ENCODE peak calls at places on chromosomes 12 and 14, in seven cellular contexts. S is tibial artery, X is fibroblast of lung, F is A549, J is heart left ventricle, N is brain microvascular endothelial cell, R is GM12865. D is an unnamed sample.

GRCh38 chr12:98838282-98838681 is 193.2 kb downstream of the APAF1 start:
- DNase-seq in S (no peak), X (peak; percentile 11), F (no peak), J (no peak), N (peak; percentile 32), R (no peak), D (no peak)

GRCh38 chr14:76876076-76876475 is 49.9 kb downstream of the LRRC74A start:
- DNase-seq in S (no peak), X (peak; percentile 79), F (peak; percentile 86), J (peak; percentile 61), N (peak; percentile 56), R (peak; percentile 71), D (peak; percentile 76)

GRCh38 chr12:34291001-34291400 is 268.7 kb downstream of the ALG10 start:
- DNase-seq in S (no peak), X (no peak), F (no peak), J (no peak), N (no peak), R (no peak), D (no peak)

GRCh38 chr12:117377758-117378157 is 16.3 kb upstream of the NOS1 start:
- DNase-seq in S (no peak), X (no peak), F (no peak), J (no peak), N (no peak), R (peak; percentile 9), D (no peak)

GRCh38 chr14:94011795-94012194 is 14.3 kb upstream of the OTUB2 start:
- DNase-seq in S (no peak), X (no peak), F (no peak), J (no peak), N (no peak), R (peak; percentile 65), D (peak; percentile 50)

GRCh38 chr12:69291278-69291593 is 51.9 kb downstream of the CPSF6 start:
- DNase-seq in S (no peak), X (no peak), F (no peak), J (no peak), N (no peak), R (no peak), D (no peak)

GRCh38 chr14:74848768-74849167 is 27.2 kb downstream of the PROX2 start:
- DNase-seq in S (no peak), X (no peak), F (no peak), J (no peak), N (no peak), R (no peak), D (no peak)

GRCh38 chr12:2306686-2307249 is 254.0 kb downstream of the CACNA1C start:
- DNase-seq in S (peak; percentile 50), X (no peak), F (no peak), J (no peak), N (no peak), R (no peak), D (no peak)

GRCh38 chr12:132804426-132804861 is 24.2 kb downstream of the GOLGA3 start:
- DNase-seq in S (no peak), X (no peak), F (no peak), J (no peak), N (no peak), R (no peak), D (no peak)

GRCh38 chr14:62889354-62889753 is 155.9 kb downstream of the KCNH5 start:
- DNase-seq in S (no peak), X (peak; percentile 5), F (no peak), J (no peak), N (no peak), R (no peak), D (no peak)

GRCh38 chr12:56645201-56645716 is 525 bp downstream of the ATP5F1B start:
- DNase-seq in S (no peak), X (peak; percentile 26), F (no peak), J (no peak), N (no peak), R (peak; percentile 37), D (no peak)

GRCh38 chr12:101616027-101616494 is 21.3 kb downstream of the MYBPC1 start:
- DNase-seq in S (no peak), X (peak; percentile 71), F (no peak), J (no peak), N (peak; percentile 3), R (peak; percentile 27), D (no peak)

GRCh38 chr14:33711761-33712160 is 239.1 kb downstream of the EGLN3 start:
- DNase-seq in S (no peak), X (no peak), F (no peak), J (no peak), N (no peak), R (no peak), D (no peak)

DNA sequence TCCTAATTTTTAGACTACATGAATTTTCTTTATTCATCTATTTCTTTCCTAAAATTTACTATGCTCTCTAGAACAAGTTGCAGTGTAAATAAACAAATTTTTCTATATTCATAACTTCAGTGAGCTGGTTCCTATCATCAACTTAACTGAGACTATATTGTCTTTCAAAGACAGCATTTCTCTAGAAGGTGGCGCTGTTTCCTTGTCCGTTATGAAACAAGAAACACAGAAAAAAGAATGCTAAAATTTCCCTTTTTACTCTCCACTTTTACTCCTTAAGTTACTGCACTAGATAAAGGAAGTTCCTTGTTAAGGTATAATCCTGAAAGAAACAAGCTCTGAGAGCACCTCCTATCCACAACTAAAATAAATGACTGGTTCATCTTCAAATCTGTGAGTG is 8.2 kb upstream of the CLEC2A start:
- DNase-seq in S (no peak), X (peak; percentile 17), F (no peak), J (no peak), N (no peak), R (peak; percentile 44), D (no peak)
- TF ChIP-seq CTCF in S (no peak), X (peak; percentile 44), F (peak; percentile 23), J (no peak), N (peak; percentile 44), R (peak; percentile 35), D (peak; percentile 13)

GRCh38 chr14:104268295-104268694 is 129.9 kb downstream of the KIF26A start:
- DNase-seq in S (no peak), X (no peak), F (no peak), J (no peak), N (no peak), R (no peak), D (no peak)

GRCh38 chr14:104266643-104267575 is 128.5 kb downstream of the KIF26A start:
- DNase-seq in S (peak; percentile 32), X (no peak), F (no peak), J (no peak), N (no peak), R (no peak), D (no peak)

GRCh38 chr14:104268725-104269436 is 130.5 kb downstream of the KIF26A start:
- DNase-seq in S (peak; percentile 40), X (no peak), F (no peak), J (no peak), N (no peak), R (no peak), D (no peak)

GRCh38 chr14:104265918-104266642 is 127.7 kb downstream of the KIF26A start:
- DNase-seq in S (peak; percentile 42), X (no peak), F (no peak), J (no peak), N (no peak), R (no peak), D (no peak)

GRCh38 chr14:104267895-104268294 is 129.5 kb downstream of the KIF26A start:
- DNase-seq in S (no peak), X (no peak), F (no peak), J (no peak), N (no peak), R (no peak), D (no peak)
- TF ChIP-seq CTCF in S (no peak), X (no peak), F (no peak), J (no peak), N (no peak), R (no peak), D (no peak)

GRCh38 chr14:103090481-103091020 is 4.0 kb upstream of the EXOC3L4 start:
- DNase-seq in S (no peak), X (no peak), F (no peak), J (no peak), N (no peak), R (no peak), D (no peak)

GRCh38 chr14:103093856-103094405 is 594 bp upstream of the EXOC3L4 start:
- DNase-seq in S (no peak), X (no peak), F (no peak), J (no peak), N (no peak), R (no peak), D (no peak)

GRCh38 chr14:103091041-103091882 is 3.3 kb upstream of the EXOC3L4 start:
- DNase-seq in S (no peak), X (peak; percentile 48), F (peak; percentile 88), J (peak; percentile 62), N (no peak), R (peak; percentile 79), D (peak; percentile 96)

GRCh38 chr14:103089386-103090335 is 4.9 kb upstream of the EXOC3L4 start:
- DNase-seq in S (no peak), X (no peak), F (no peak), J (no peak), N (no peak), R (no peak), D (no peak)

DNA sequence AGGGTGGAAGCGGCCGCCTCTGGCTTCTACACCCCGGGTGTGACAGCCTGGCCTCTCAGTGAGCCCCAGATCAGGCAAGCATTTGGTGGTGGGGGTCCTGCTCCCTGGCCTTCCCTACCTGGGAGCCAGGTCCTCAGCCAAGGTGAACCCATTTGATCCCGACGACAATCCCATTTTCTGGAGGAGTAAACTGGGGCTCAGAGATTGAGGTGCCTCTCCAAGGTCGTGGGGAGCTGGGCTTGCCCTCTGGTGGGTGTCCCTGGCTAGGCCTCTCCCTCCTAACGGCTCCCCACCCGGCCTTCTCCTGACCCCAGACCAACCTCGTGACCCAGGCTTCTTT is 2.7 kb upstream of the EXOC3L4 start:
- DNase-seq in S (no peak), X (no peak), F (no peak), J (no peak), N (no peak), R (no peak), D (no peak)
- TF ChIP-seq CTCF in S (no peak), X (no peak), F (no peak), J (no peak), N (no peak), R (no peak), D (no peak)

GRCh38 chr12:65881348-65881961 is 57.2 kb downstream of the HMGA2 start:
- DNase-seq in S (peak; percentile 70), X (peak; percentile 94), F (no peak), J (peak; percentile 41), N (no peak), R (no peak), D (no peak)

GRCh38 chr12:65882504-65882903 is 58.2 kb downstream of the HMGA2 start:
- DNase-seq in S (no peak), X (peak; percentile 47), F (no peak), J (no peak), N (no peak), R (no peak), D (no peak)

GRCh38 chr12:65885312-65885711 is 61.0 kb downstream of the HMGA2 start:
- DNase-seq in S (no peak), X (peak; percentile 49), F (no peak), J (no peak), N (no peak), R (no peak), D (no peak)

GRCh38 chr12:65879878-65880277 is 55.6 kb downstream of the HMGA2 start:
- DNase-seq in S (no peak), X (peak; percentile 95), F (no peak), J (no peak), N (peak; percentile 78), R (no peak), D (no peak)

DNA sequence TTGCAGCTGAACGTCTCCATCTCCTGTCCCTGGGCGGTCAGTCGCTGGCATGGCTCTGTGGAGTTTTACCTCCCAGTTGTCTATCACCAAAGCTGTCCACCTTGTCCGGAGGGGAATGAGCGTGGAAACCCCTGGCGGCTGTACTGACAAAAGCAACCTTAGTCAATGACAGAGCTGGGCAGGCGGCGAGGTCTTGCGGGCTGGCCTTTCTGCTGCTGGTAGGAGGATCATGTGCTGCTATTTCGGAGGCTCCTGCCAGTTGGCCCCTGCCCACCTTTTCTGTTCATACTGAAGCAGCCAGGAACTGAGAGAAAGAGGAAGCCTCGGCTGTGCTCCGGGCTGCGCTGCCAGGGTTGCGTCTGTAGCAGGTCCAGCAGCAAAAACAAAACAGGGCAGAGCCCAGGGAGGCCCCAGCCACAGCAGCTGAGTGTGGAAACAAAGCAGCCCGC is 57.7 kb downstream of the HMGA2 start:
- DNase-seq in S (peak; percentile 92), X (peak; percentile 90), F (no peak), J (peak; percentile 77), N (no peak), R (peak; percentile 58), D (peak; percentile 46)
- TF ChIP-seq CTCF in S (peak; percentile 23), X (peak; percentile 40), F (no peak), J (no peak), N (peak; percentile 56), R (peak; percentile 23), D (no peak)